ENCODE peak calls at places on chromosomes 6 and 20, in five cellular contexts. X, B, C, T and H are unnamed samples.

GRCh38 chr6:70241991-70242420 is 60.9 kb downstream of the COL9A1 start:
- ATAC-seq in T (no peak), B (no peak), X (peak; percentile 50), C (no peak), H (no peak)

GRCh38 chr20:58192567-58192966 is 35.9 kb downstream of the ANKRD60 start:
- ATAC-seq in X (no peak), T (peak; percentile 40), C (no peak), B (no peak), H (peak; percentile 61)

GRCh38 chr6:75563032-75563431 is 38.6 kb upstream of the SENP6 start:
- ATAC-seq in X (no peak), T (peak; percentile 62), B (peak; percentile 57), C (no peak), H (peak; percentile 83)

GRCh38 chr6:159117031-159117430 is 52.2 kb upstream of the FNDC1 start:
- ATAC-seq in T (no peak), X (no peak), C (no peak), B (no peak), H (no peak)

GRCh38 chr6:135323202-135323668 is 142.1 kb downstream of the MYB start:
- ATAC-seq in X (no peak), B (peak; percentile 100), C (no peak), T (peak; percentile 95), H (no peak)

GRCh38 chr6:6236730-6237469 is 83.6 kb downstream of the F13A1 start:
- ATAC-seq in B (no peak), X (no peak), T (no peak), C (no peak), H (no peak)

GRCh38 chr6:70282906-70283461 is 19.9 kb downstream of the COL9A1 start:
- ATAC-seq in X (peak; percentile 33), B (peak; percentile 23), C (no peak), T (no peak), H (no peak)

GRCh38 chr20:49411221-49411925 is 71.1 kb downstream of the KCNB1 start:
- ATAC-seq in B (no peak), X (no peak), C (no peak), T (no peak), H (no peak)

GRCh38 chr20:18986895-18987580 is 173.5 kb downstream of the SCP2D1 start:
- ATAC-seq in B (no peak), T (no peak), C (no peak), X (peak; percentile 47), H (no peak)

GRCh38 chr6:136038531-136038930 is 187.0 kb downstream of the PDE7B start:
- ATAC-seq in C (no peak), B (no peak), X (no peak), T (no peak), H (peak; percentile 31)

GRCh38 chr6:69732045-69732444 is 64.8 kb downstream of the LMBRD1 start:
- ATAC-seq in B (no peak), X (no peak), T (no peak), C (no peak), H (no peak)

GRCh38 chr6:19042452-19042851 is 655.3 kb downstream of the RNF144B start:
- ATAC-seq in X (peak; percentile 44), C (no peak), B (no peak), T (no peak), H (no peak)

GRCh38 chr20:6440087-6440799 is 317.4 kb upstream of the FERMT1 start:
- ATAC-seq in T (no peak), X (no peak), C (no peak), B (no peak), H (no peak)

GRCh38 chr6:6925391-6926164 is 182.2 kb upstream of the RREB1 start:
- ATAC-seq in B (no peak), C (no peak), T (no peak), X (no peak), H (no peak)

GRCh38 chr6:115814907-115815306 is 245.8 kb downstream of the FRK start:
- ATAC-seq in T (no peak), B (no peak), X (no peak), C (no peak), H (no peak)

GRCh38 chr6:42366999-42367352 is 84.8 kb downstream of the TRERF1 start:
- ATAC-seq in X (no peak), T (peak; percentile 1), C (no peak), B (no peak), H (no peak)

GRCh38 chr6:56656466-56656865 is 13.8 kb upstream of the DST start:
- ATAC-seq in T (no peak), B (no peak), X (no peak), C (no peak), H (no peak)